ENCODE peak calls at places on chromosome 1, in four cellular contexts. J is K562, Z is GM12878, H is HepG2. U is an unnamed sample.

GRCh38 chr1:228490120-228491078 is 3.2 kb downstream of the RNF187 start:
- DNase-seq in J (peak; percentile 48), H (no peak), Z (no peak), U (no peak)

GRCh38 chr1:76948846-76949245 is 81.6 kb downstream of the ST6GALNAC5 start:
- DNase-seq in J (no peak), H (no peak), Z (no peak), U (no peak)

GRCh38 chr1:178275083-178275482 is 181.2 kb downstream of the RASAL2 start:
- DNase-seq in Z (no peak), J (no peak), H (no peak), U (peak; percentile 19)

GRCh38 chr1:183023146-183023600 is at the start of gene LAMC1:
- DNase-seq in Z (no peak), J (peak; percentile 63), H (peak; percentile 81), U (peak; percentile 80)

GRCh38 chr1:37473431-37474050 is 839 bp upstream of the ZC3H12A start:
- DNase-seq in Z (no peak), H (no peak), J (peak; percentile 75), U (peak; percentile 32)

GRCh38 chr1:84698151-84698651 is 7.9 kb upstream of the SSX2IP start:
- DNase-seq in J (no peak), Z (no peak), H (no peak), U (peak; percentile 76)

GRCh38 chr1:16077430-16078245 is 4.2 kb upstream of the FAM131C start:
- DNase-seq in J (no peak), H (peak; percentile 44), Z (no peak), U (no peak)

GRCh38 chr1:116628448-116628847 is 39.1 kb downstream of the IGSF3 start:
- DNase-seq in J (no peak), H (no peak), Z (peak; percentile 48), U (no peak)

GRCh38 chr1:169340882-169341281 is 26.7 kb downstream of the NME7 start:
- DNase-seq in H (no peak), J (no peak), Z (no peak), U (no peak)

GRCh38 chr1:43324810-43325209 is 12.8 kb upstream of the MPL start:
- DNase-seq in Z (no peak), J (no peak), H (no peak), U (no peak)

GRCh38 chr1:107405241-107405640 is 264.4 kb downstream of the NTNG1 start:
- DNase-seq in H (no peak), Z (no peak), J (no peak), U (no peak)

GRCh38 chr1:44664730-44665370 is 9.4 kb downstream of the TMEM53 start:
- DNase-seq in J (no peak), H (no peak), Z (no peak), U (no peak)

GRCh38 chr1:224541901-224542610 is 74.1 kb upstream of the CNIH3 start:
- DNase-seq in Z (no peak), J (no peak), H (no peak), U (peak; percentile 81)

GRCh38 chr1:36754366-36754765 is 271.7 kb upstream of the CSF3R start:
- DNase-seq in J (no peak), Z (no peak), H (no peak), U (no peak)

GRCh38 chr1:56447732-56448276 is 131.6 kb downstream of the PLPP3 start:
- DNase-seq in H (no peak), Z (no peak), J (no peak), U (no peak)

GRCh38 chr1:93042822-93043557 is 36.1 kb upstream of the MTF2 start:
- DNase-seq in Z (no peak), H (no peak), J (no peak), U (no peak)

GRCh38 chr1:2352341-2353214 is 38.8 kb downstream of the MORN1 start:
- DNase-seq in H (no peak), Z (no peak), J (no peak), U (no peak)

GRCh38 chr1:52595061-52595460 is 7.1 kb upstream of the GPX7 start:
- DNase-seq in H (no peak), Z (no peak), J (no peak), U (peak; percentile 74)

GRCh38 chr1:91611498-91611917 is 110.9 kb downstream of the CDC7 start:
- DNase-seq in J (no peak), Z (no peak), H (no peak), U (no peak)

GRCh38 chr1:115624859-115625258 is 16.9 kb upstream of the VANGL1 start:
- DNase-seq in J (no peak), Z (no peak), H (no peak), U (no peak)

GRCh38 chr1:24463756-24464377 is 38.8 kb upstream of the RCAN3 start:
- DNase-seq in H (no peak), Z (no peak), J (no peak), U (no peak)
- TF ChIP-seq MYC in H (no peak), Z (no peak), J (no peak), U (no peak)

GRCh38 chr1:205312866-205313680 is 8.5 kb downstream of the NUAK2 start:
- DNase-seq in J (no peak), H (no peak), Z (no peak), U (no peak)
- H3K9ac ChIP-seq in J (no peak overlapping the region), H (no peak overlapping the region), Z (peak overlapping the region; percentile 22), U (peak overlapping the region; percentile 56)

GRCh38 chr1:188420177-188420576 is 1591.4 kb downstream of the PLA2G4A start:
- DNase-seq in H (no peak), Z (no peak), J (no peak), U (no peak)
- H2AFZ ChIP-seq in H (no peak overlapping the region), Z (no peak overlapping the region), J (no peak overlapping the region), U (no peak overlapping the region)

GRCh38 chr1:150836129-150836773 is 28.2 kb upstream of the CTSK start:
- DNase-seq in H (no peak), Z (peak; percentile 20), J (no peak), U (peak; percentile 91)
- TF ChIP-seq MYC in H (no peak), Z (no peak), J (no peak), U (no peak)

GRCh38 chr1:209890606-209891330 is 47.2 kb upstream of the SYT14 start:
- DNase-seq in H (no peak), J (no peak), Z (no peak), U (peak; percentile 30)
- H3K9ac ChIP-seq in H (no peak overlapping the region), J (no peak overlapping the region), Z (no peak overlapping the region), U (no peak overlapping the region)

U was measured in endothelial cell of umbilical vein.